ENCODE peak calls at places on chromosomes 1 and 21, in five cellular contexts. I is NT2/D1, Y is HepG2, X is GM12878, P is H1. L is an unnamed sample.

GRCh38 chr21:31530364-31530763 is 129.1 kb upstream of the SOD1 start:
- DNase-seq in I (no peak), Y (no peak), X (no peak), P (no peak), L (no peak)

GRCh38 chr1:164320780-164321683 is 238.0 kb upstream of the PBX1 start:
- DNase-seq in I (peak), Y (no peak), X (no peak), P (peak), L (no peak)

GRCh38 chr1:115429242-115429641 is 91.2 kb upstream of the NGF start:
- DNase-seq in I (no peak), Y (no peak), X (no peak), P (no peak), L (no peak)

GRCh38 chr1:24481098-24481497 is 21.5 kb upstream of the RCAN3 start:
- DNase-seq in I (no peak), Y (no peak), X (peak), P (no peak), L (no peak)

GRCh38 chr1:218284377-218284916 is 646 bp upstream of the RRP15 start:
- DNase-seq in I (no peak), Y (no peak), X (no peak), P (no peak), L (no peak)

GRCh38 chr1:58773406-58773840 is 10.4 kb downstream of the JUN start:
- DNase-seq in I (no peak), Y (no peak), X (no peak), P (no peak), L (no peak)

GRCh38 chr1:160883586-160883985 is 1.4 kb downstream of the ITLN1 start:
- DNase-seq in I (no peak), Y (no peak), X (no peak), P (no peak), L (no peak)

GRCh38 chr1:34166191-34167090 is 1.4 kb upstream of the CSMD2 start:
- DNase-seq in I (peak), Y (no peak), X (no peak), P (peak), L (no peak)

GRCh38 chr1:2009297-2010053 is 5.9 kb upstream of the CFAP74 start:
- DNase-seq in I (no peak), Y (no peak), X (no peak), P (no peak), L (no peak)

GRCh38 chr1:24139159-24139489 is 3.8 kb downstream of the IL22RA1 start:
- DNase-seq in I (no peak), Y (no peak), X (no peak), P (no peak), L (no peak)

GRCh38 chr1:23837905-23838304 is 12.7 kb upstream of the HMGCL start:
- DNase-seq in I (no peak), Y (no peak), X (no peak), P (peak), L (no peak)

GRCh38 chr1:32754282-32755097 is 51.9 kb upstream of the SYNC start:
- DNase-seq in I (peak), Y (no peak), X (no peak), P (no peak), L (peak)

GRCh38 chr1:227886993-227887696 is 60.6 kb downstream of the WNT9A start:
- DNase-seq in I (no peak), Y (no peak), X (no peak), P (peak), L (no peak)

GRCh38 chr21:43879348-43880110 is 14.5 kb downstream of the AGPAT3 start:
- DNase-seq in I (no peak), Y (no peak), X (no peak), P (no peak), L (no peak)

GRCh38 chr1:4554291-4554865 is 100.0 kb upstream of the AJAP1 start:
- DNase-seq in I (no peak), Y (no peak), X (no peak), P (no peak), L (no peak)

GRCh38 chr21:45454924-45455315 is 50.0 kb downstream of the COL18A1 start:
- DNase-seq in I (no peak), Y (no peak), X (no peak), P (no peak), L (no peak)

GRCh38 chr1:203296456-203297073 is 8.8 kb upstream of the BTG2 start:
- DNase-seq in I (no peak), Y (no peak), X (no peak), P (no peak), L (no peak)

GRCh38 chr21:38151021-38151645 is 105.7 kb upstream of the KCNJ15 start:
- DNase-seq in I (no peak), Y (no peak), X (no peak), P (no peak), L (no peak)

GRCh38 chr1:65207317-65207716 is 59.3 kb downstream of the AK4 start:
- DNase-seq in I (no peak), Y (no peak), X (no peak), P (no peak), L (no peak)

GRCh38 chr21:26007911-26008579 is 162.5 kb downstream of the APP start:
- DNase-seq in I (no peak), Y (no peak), X (no peak), P (no peak), L (no peak)

GRCh38 chr1:93625582-93626327 is 55.9 kb downstream of the BCAR3 start:
- DNase-seq in I (no peak), Y (no peak), X (no peak), P (no peak), L (no peak)

GRCh38 chr1:30798389-30798951 is 40.9 kb upstream of the LAPTM5 start:
- DNase-seq in I (no peak), Y (no peak), X (no peak), P (no peak), L (no peak)

GRCh38 chr1:149942207-149942606 is 5.5 kb upstream of the MTMR11 start:
- DNase-seq in I (peak), Y (peak), X (no peak), P (no peak), L (peak)

GRCh38 chr1:247291161-247291560 is 35.3 kb downstream of the VN1R5 start:
- DNase-seq in I (no peak), Y (no peak), X (no peak), P (no peak), L (no peak)

GRCh38 chr1:247415423-247416361 is at the start of gene NLRP3:
- DNase-seq in I (no peak), Y (peak), X (no peak), P (no peak), L (no peak)

GRCh38 chr1:75292013-75292412 is 157.8 kb downstream of the LHX8 start:
- DNase-seq in I (no peak), Y (no peak), X (no peak), P (no peak), L (no peak)

GRCh38 chr1:9942399-9942938 is 722 bp downstream of the LZIC start:
- DNase-seq in I (no peak), Y (peak), X (peak), P (no peak), L (peak)

GRCh38 chr1:200949626-200950025 is 54.9 kb downstream of the INAVA start:
- DNase-seq in I (no peak), Y (no peak), X (no peak), P (no peak), L (no peak)

GRCh38 chr1:27519341-27520258 is 29.6 kb upstream of the WASF2 start:
- DNase-seq in I (no peak), Y (no peak), X (no peak), P (no peak), L (no peak)

GRCh38 chr1:212608956-212609700 is 567 bp downstream of the ATF3 start:
- DNase-seq in I (peak), Y (peak), X (no peak), P (peak), L (peak)

GRCh38 chr1:172288611-172289010 is 131.9 kb upstream of the C1orf105 start:
- DNase-seq in I (no peak), Y (no peak), X (no peak), P (no peak), L (no peak)

GRCh38 chr1:204104331-204105222 is 31.7 kb downstream of the SOX13 start:
- DNase-seq in I (no peak), Y (no peak), X (no peak), P (no peak), L (no peak)

GRCh38 chr1:24925082-24925779 is 4.8 kb downstream of the RUNX3 start:
- DNase-seq in I (no peak), Y (no peak), X (peak), P (no peak), L (no peak)

GRCh38 chr1:39034114-39034654 is 8.0 kb downstream of the NDUFS5 start:
- DNase-seq in I (no peak), Y (no peak), X (no peak), P (no peak), L (no peak)
- TF ChIP-seq SUZ12 in I (no peak), Y (no peak), X (no peak), P (no peak), L (no peak)

GRCh38 chr1:205227584-205228006 is at the start of gene TMCC2:
- DNase-seq in I (peak), Y (peak), X (no peak), P (peak), L (peak)

GRCh38 chr1:205224736-205225135 is 3.0 kb upstream of the TMCC2 start:
- DNase-seq in I (no peak), Y (no peak), X (no peak), P (no peak), L (no peak)

GRCh38 chr1:205225901-205226765 is 1.6 kb upstream of the TMCC2 start:
- DNase-seq in I (no peak), Y (no peak), X (no peak), P (no peak), L (no peak)

GRCh38 chr1:205228052-205228451 is 306 bp downstream of the TMCC2 start:
- DNase-seq in I (no peak), Y (no peak), X (no peak), P (no peak), L (no peak)

DNA sequence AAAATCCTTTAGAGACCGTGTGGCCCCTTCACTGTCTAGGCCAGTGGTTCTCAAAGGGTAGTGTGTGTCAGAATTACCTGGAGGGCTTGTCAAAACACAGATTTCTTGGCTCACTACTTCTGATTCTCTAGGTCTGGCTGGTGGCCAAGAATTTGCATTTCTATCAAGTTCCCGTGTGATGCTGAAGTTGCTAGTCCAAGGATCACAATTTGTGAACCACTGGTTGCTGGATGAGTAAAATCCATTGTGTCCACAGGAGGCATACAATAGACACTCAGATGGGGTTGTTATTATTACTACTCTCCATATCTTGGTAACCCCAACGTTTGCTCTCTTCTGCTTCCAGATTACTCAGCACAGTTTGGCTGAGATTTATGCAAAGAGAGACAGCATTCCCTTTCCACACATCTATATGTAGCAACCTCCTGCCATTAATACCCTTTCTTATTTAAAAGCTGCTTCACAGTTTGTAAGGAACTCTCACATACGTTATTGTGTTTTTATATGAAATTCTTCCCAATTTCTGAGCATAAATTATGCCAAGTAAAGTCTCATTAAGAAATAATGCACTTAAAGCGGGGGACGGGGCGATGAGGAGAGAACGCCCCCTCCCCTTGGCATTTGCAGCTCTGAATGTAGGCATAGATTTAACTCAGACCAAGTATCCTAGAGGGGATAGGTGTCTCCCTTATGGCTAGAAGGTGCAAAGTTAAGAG is 720 bp upstream of the TMCC2 start:
- DNase-seq in I (no peak), Y (peak), X (no peak), P (no peak), L (no peak)
- TF ChIP-seq SUZ12 in I (no peak), Y (no peak), X (no peak), P (no peak), L (no peak)

GRCh38 chr1:17892225-17892624 is 137.1 kb downstream of the ACTL8 start:
- DNase-seq in I (no peak), Y (no peak), X (no peak), P (no peak), L (no peak)
- TF ChIP-seq SUZ12 in I (no peak), Y (no peak), X (no peak), P (no peak), L (no peak)

GRCh38 chr1:100164226-100164625 is 13.8 kb downstream of the LRRC39 start:
- DNase-seq in I (no peak), Y (no peak), X (no peak), P (no peak), L (no peak)
- TF ChIP-seq SUZ12 in I (no peak), Y (no peak), X (no peak), P (no peak), L (no peak)

GRCh38 chr1:233025156-233025555 is 74.7 kb downstream of the NTPCR start:
- DNase-seq in I (peak), Y (peak), X (no peak), P (peak), L (peak)
- TF ChIP-seq SUZ12 in I (no peak), Y (no peak), X (no peak), P (no peak), L (no peak)

DNA sequence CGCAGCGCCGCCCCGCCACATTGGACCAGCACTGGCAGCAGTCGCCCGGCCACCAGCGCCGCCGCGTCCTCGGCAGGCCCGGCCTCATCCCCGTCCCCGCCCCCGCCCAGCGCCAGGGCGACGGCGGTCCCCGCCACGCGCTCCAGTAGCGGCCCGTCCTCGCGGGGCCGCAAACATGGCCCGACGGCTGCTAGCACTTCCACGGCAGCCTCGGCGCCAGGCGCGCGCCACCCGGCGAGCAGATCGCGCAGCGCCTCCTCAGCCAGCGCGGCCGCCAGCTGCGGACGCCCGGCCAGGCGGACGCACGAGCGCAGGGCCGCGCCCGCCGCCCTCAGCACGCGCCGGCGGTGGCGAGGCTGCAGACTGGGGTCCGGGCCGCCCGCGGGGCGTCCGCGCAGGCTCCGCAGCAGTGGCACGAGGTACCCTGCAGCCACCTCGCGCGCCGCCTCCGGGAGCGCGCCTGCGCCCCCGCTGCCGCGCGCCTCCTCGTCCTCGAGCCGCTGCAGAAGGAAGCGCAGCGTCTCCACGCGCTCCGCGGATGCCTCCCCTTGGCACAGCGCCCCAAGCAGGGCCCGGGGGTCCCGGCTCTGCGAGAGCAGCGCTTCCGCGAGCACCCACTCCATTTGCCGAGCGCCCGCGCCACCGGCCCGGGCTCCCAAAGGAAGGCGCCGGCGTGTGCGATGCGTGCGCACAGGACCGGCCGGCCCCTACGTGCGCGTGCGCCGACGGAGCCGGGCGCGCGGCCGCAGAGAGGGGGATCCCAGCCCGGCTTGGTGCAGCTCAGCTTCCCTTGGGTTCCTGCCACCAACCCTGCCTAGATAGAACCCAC is at the start of gene TARBP1:
- DNase-seq in I (peak), Y (peak), X (no peak), P (peak), L (peak)
- TF ChIP-seq SUZ12 in I (no peak), Y (no peak), X (no peak), P (no peak), L (no peak)

GRCh38 chr1:29424266-29424665 is 187.9 kb downstream of the PTPRU start:
- DNase-seq in I (no peak), Y (no peak), X (no peak), P (peak), L (no peak)

GRCh38 chr1:29425656-29426055 is 189.3 kb downstream of the PTPRU start:
- DNase-seq in I (no peak), Y (no peak), X (no peak), P (peak), L (no peak)

GRCh38 chr1:29428216-29428615 is 191.9 kb downstream of the PTPRU start:
- DNase-seq in I (no peak), Y (no peak), X (no peak), P (no peak), L (no peak)

GRCh38 chr1:29428997-29429396 is 192.7 kb downstream of the PTPRU start:
- DNase-seq in I (no peak), Y (no peak), X (no peak), P (no peak), L (no peak)

DNA sequence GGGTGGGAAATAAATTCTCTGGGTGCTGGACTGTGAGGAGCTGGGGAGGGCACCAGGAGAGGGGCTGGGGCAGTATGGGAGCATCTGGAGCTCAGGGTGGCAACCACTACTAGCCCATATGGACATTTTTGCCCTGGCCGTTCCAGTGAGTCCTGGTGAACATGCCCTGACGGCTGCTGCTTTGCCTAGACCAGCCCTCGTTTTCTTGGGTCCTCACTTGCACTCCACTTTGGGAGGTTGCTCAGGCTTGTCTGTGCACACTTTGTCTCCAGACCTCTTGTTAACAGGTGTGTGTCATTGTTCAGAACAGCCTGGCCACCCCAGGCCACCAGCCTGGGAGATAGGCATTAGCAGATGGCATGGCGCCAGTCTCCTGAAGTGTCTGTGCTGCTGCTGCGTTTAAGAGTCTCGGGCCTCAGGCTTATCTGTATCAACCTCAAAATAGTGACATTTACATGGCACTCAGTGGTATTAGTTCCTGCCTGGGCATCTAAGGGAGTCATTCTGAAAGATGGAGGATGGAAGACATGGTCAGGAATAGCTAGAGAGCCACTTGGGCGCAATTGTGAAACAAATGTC is 190.5 kb downstream of the PTPRU start:
- DNase-seq in I (no peak), Y (no peak), X (no peak), P (peak), L (no peak)
- TF ChIP-seq SUZ12 in I (no peak), Y (no peak), X (no peak), P (no peak), L (no peak)

GRCh38 chr21:36689324-36689723 is 9.6 kb upstream of the SIM2 start:
- DNase-seq in I (no peak), Y (no peak), X (no peak), P (no peak), L (no peak)
- TF ChIP-seq SUZ12 in I (no peak), Y (no peak), X (no peak), P (no peak), L (no peak)

DNA sequence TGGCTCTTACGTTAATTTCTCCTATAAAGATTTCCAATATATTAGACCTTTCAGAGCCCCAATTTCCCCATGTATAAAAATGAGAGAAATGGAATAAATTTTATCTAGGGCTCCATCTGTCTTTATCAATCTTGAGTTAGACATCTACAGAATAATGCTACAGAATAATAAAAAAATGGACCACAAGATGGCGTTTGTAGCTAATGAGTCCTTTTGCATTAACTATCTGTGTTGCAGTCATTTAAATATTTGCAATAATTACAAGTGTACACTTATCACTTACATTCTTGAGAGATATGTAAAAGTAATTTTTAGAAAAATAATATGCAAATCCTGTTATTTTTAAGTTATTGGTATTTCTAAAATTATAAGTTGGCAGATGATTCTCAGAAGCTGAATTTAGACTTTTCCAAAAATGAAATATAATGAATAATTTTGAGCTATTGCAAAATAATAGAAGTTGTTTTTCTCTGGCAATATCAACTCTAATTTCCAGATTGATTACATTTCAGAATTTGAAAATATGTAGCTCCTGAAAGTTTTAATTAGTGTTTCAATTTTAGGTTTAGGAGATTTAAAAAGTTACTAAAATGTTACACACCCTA is 87.7 kb downstream of the SNX7 start:
- DNase-seq in I (no peak), Y (no peak), X (no peak), P (no peak), L (no peak)
- TF ChIP-seq SUZ12 in I (no peak), Y (no peak), X (no peak), P (no peak), L (no peak)

GRCh38 chr1:155185783-155186265 is 12.2 kb downstream of the TRIM46 start:
- DNase-seq in I (no peak), Y (no peak), X (no peak), P (peak), L (no peak)

GRCh38 chr1:155184835-155185782 is 11.5 kb downstream of the TRIM46 start:
- DNase-seq in I (no peak), Y (no peak), X (peak), P (no peak), L (no peak)

GRCh38 chr1:155186955-155187891 is 13.6 kb downstream of the TRIM46 start:
- DNase-seq in I (no peak), Y (no peak), X (no peak), P (no peak), L (no peak)

GRCh38 chr1:155186266-155186954 is 12.8 kb downstream of the TRIM46 start:
- DNase-seq in I (no peak), Y (no peak), X (no peak), P (peak), L (no peak)

GRCh38 chr1:155188268-155188667 is 14.6 kb downstream of the TRIM46 start:
- DNase-seq in I (no peak), Y (no peak), X (no peak), P (no peak), L (no peak)
- TF ChIP-seq SUZ12 in I (no peak), Y (no peak), X (no peak), P (no peak), L (no peak)